ENCODE peak calls at places on chromosomes 16 and 17, in ten cellular contexts. One of them, this sample, is unnamed.
A peak's percentile ranks its signal among the peaks of the same experiment; 100 is the strongest.

GRCh38 chr17:37609170-37610040 is at the start of gene SYNRG:
- DNase-seq in GM06990: peak; percentile 98
- DNase-seq in K562: peak; percentile 99
- DNase-seq in mesothelial cell of epicardium: peak; percentile 96
- DNase-seq in pancreas: peak; percentile 97
- DNase-seq in MCF 10A: peak; percentile 95
- DNase-seq in transverse colon: peak; percentile 95
- DNase-seq in B cell: peak; percentile 99
- DNase-seq in lower lobe of right lung: peak; percentile 96
- DNase-seq in omental fat pad: peak; percentile 80
- DNase-seq in this sample: peak; percentile 94

GRCh38 chr17:28937044-28937729 is 14.1 kb downstream of the PHF12 start:
- DNase-seq in GM06990: no peak
- DNase-seq in K562: no peak
- DNase-seq in mesothelial cell of epicardium: no peak
- DNase-seq in pancreas: no peak
- DNase-seq in MCF 10A: peak; percentile 79
- DNase-seq in transverse colon: no peak
- DNase-seq in B cell: no peak
- DNase-seq in lower lobe of right lung: no peak
- DNase-seq in omental fat pad: no peak
- DNase-seq in this sample: no peak

GRCh38 chr16:57445510-57445909 is 1.7 kb downstream of the CIAPIN1 start:
- DNase-seq in GM06990: no peak
- DNase-seq in K562: no peak
- DNase-seq in mesothelial cell of epicardium: no peak
- DNase-seq in pancreas: no peak
- DNase-seq in MCF 10A: no peak
- DNase-seq in transverse colon: no peak
- DNase-seq in B cell: no peak
- DNase-seq in lower lobe of right lung: no peak
- DNase-seq in omental fat pad: no peak
- DNase-seq in this sample: no peak

GRCh38 chr16:5509794-5510193 is 412.2 kb upstream of the EEF2KMT start:
- DNase-seq in GM06990: no peak
- DNase-seq in K562: no peak
- DNase-seq in mesothelial cell of epicardium: no peak
- DNase-seq in pancreas: no peak
- DNase-seq in MCF 10A: no peak
- DNase-seq in transverse colon: peak; percentile 82
- DNase-seq in B cell: no peak
- DNase-seq in lower lobe of right lung: peak; percentile 53
- DNase-seq in omental fat pad: no peak
- DNase-seq in this sample: no peak

GRCh38 chr16:86072328-86073102 is 173.6 kb downstream of the IRF8 start:
- DNase-seq in GM06990: no peak
- DNase-seq in K562: peak; percentile 75
- DNase-seq in mesothelial cell of epicardium: peak; percentile 83
- DNase-seq in pancreas: peak; percentile 67
- DNase-seq in MCF 10A: peak; percentile 66
- DNase-seq in transverse colon: peak; percentile 69
- DNase-seq in B cell: peak; percentile 59
- DNase-seq in lower lobe of right lung: no peak
- DNase-seq in omental fat pad: peak; percentile 35
- DNase-seq in this sample: peak; percentile 75

GRCh38 chr17:51442112-51442865 is 181.9 kb downstream of the UTP18 start:
- DNase-seq in GM06990: no peak
- DNase-seq in K562: no peak
- DNase-seq in mesothelial cell of epicardium: no peak
- DNase-seq in pancreas: no peak
- DNase-seq in MCF 10A: no peak
- DNase-seq in transverse colon: no peak
- DNase-seq in B cell: no peak
- DNase-seq in lower lobe of right lung: no peak
- DNase-seq in omental fat pad: no peak
- DNase-seq in this sample: no peak

GRCh38 chr17:59840908-59841666 is 51.7 kb downstream of the TUBD1 start:
- DNase-seq in GM06990: no peak
- DNase-seq in K562: no peak
- DNase-seq in mesothelial cell of epicardium: no peak
- DNase-seq in pancreas: no peak
- DNase-seq in MCF 10A: peak; percentile 43
- DNase-seq in transverse colon: no peak
- DNase-seq in B cell: no peak
- DNase-seq in lower lobe of right lung: no peak
- DNase-seq in omental fat pad: no peak
- DNase-seq in this sample: no peak

GRCh38 chr16:880471-881171 is 80.1 kb upstream of the GNG13 start:
- DNase-seq in GM06990: no peak
- DNase-seq in K562: no peak
- DNase-seq in mesothelial cell of epicardium: no peak
- DNase-seq in pancreas: peak; percentile 64
- DNase-seq in MCF 10A: no peak
- DNase-seq in transverse colon: no peak
- DNase-seq in B cell: no peak
- DNase-seq in lower lobe of right lung: peak; percentile 38
- DNase-seq in omental fat pad: no peak
- DNase-seq in this sample: no peak

GRCh38 chr17:76924345-76925332 is 56.4 kb downstream of the MGAT5B start:
- DNase-seq in GM06990: no peak
- DNase-seq in K562: no peak
- DNase-seq in mesothelial cell of epicardium: no peak
- DNase-seq in pancreas: peak; percentile 49
- DNase-seq in MCF 10A: no peak
- DNase-seq in transverse colon: no peak
- DNase-seq in B cell: no peak
- DNase-seq in lower lobe of right lung: no peak
- DNase-seq in omental fat pad: no peak
- DNase-seq in this sample: no peak
- TF ChIP-seq CTCF in GM06990: no peak
- TF ChIP-seq CTCF in K562: no peak
- TF ChIP-seq CTCF in mesothelial cell of epicardium: no peak
- TF ChIP-seq CTCF in pancreas: no peak
- TF ChIP-seq CTCF in MCF 10A: no peak
- TF ChIP-seq CTCF in transverse colon: no peak
- TF ChIP-seq CTCF in B cell: no peak
- TF ChIP-seq CTCF in lower lobe of right lung: no peak
- TF ChIP-seq CTCF in omental fat pad: no peak
- TF ChIP-seq CTCF in this sample: no peak

GRCh38 chr17:7215136-7215638 is 4.4 kb downstream of the DLG4 start:
- DNase-seq in GM06990: no peak
- DNase-seq in K562: no peak
- DNase-seq in mesothelial cell of epicardium: no peak
- DNase-seq in pancreas: no peak
- DNase-seq in MCF 10A: no peak
- DNase-seq in transverse colon: no peak
- DNase-seq in B cell: no peak
- DNase-seq in lower lobe of right lung: no peak
- DNase-seq in omental fat pad: peak; percentile 80
- DNase-seq in this sample: no peak

GRCh38 chr17:7213895-7214299 is 5.7 kb downstream of the DLG4 start:
- DNase-seq in GM06990: no peak
- DNase-seq in K562: peak; percentile 66
- DNase-seq in mesothelial cell of epicardium: peak; percentile 84
- DNase-seq in pancreas: peak; percentile 86
- DNase-seq in MCF 10A: peak; percentile 62
- DNase-seq in transverse colon: peak; percentile 79
- DNase-seq in B cell: peak; percentile 76
- DNase-seq in lower lobe of right lung: peak; percentile 84
- DNase-seq in omental fat pad: peak; percentile 51
- DNase-seq in this sample: peak; percentile 96

GRCh38 chr17:7216242-7217112 is 3.2 kb downstream of the DLG4 start:
- DNase-seq in GM06990: no peak
- DNase-seq in K562: no peak
- DNase-seq in mesothelial cell of epicardium: no peak
- DNase-seq in pancreas: peak; percentile 50
- DNase-seq in MCF 10A: no peak
- DNase-seq in transverse colon: no peak
- DNase-seq in B cell: no peak
- DNase-seq in lower lobe of right lung: no peak
- DNase-seq in omental fat pad: no peak
- DNase-seq in this sample: no peak

GRCh38 chr17:7215652-7216139 is 3.9 kb downstream of the DLG4 start:
- DNase-seq in GM06990: no peak
- DNase-seq in K562: no peak
- DNase-seq in mesothelial cell of epicardium: no peak
- DNase-seq in pancreas: peak; percentile 60
- DNase-seq in MCF 10A: no peak
- DNase-seq in transverse colon: no peak
- DNase-seq in B cell: no peak
- DNase-seq in lower lobe of right lung: no peak
- DNase-seq in omental fat pad: no peak
- DNase-seq in this sample: no peak

DNA sequence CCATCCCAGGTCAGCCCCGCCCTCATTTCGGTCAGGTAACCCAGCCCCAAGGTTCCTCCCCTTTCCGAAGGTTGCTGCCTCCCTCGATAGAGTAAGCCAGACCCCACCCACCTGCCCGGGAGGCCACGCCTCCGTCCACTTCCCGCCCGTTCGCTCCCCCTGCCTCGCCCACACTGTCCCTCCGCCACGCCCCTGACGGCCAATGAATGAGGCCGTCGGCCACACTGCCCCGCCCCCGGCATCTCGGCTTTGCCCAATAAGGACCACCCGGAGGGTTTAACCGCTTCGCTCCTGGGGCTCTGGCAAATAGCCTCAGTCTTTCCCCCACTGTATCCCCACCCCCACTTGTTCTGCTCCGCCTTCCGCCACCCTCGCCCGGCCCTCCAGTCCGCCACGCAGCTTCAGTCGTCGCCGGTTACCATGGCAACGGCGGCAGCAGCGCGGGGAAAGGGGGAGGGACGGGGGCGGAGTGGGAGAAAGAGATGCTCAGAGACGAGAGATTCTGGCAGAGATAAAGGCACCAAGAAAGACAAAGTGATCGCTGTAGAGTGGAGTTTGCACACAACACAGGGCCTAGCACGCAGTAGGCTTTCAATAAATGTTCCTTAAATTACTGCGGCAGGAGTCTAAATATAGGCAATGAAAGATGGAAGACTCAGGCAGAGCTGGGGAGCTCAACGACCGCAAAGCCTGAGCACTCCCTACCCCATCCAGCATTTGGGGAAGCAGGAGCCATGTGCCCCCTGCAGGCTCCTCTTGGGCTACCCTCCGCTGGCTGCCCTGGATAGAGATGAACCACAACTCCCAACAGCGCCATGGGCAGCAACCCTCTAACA is 5.1 kb downstream of the DLG4 start:
- DNase-seq in GM06990: peak; percentile 99
- DNase-seq in K562: peak; percentile 87
- DNase-seq in mesothelial cell of epicardium: peak; percentile 99
- DNase-seq in pancreas: peak; percentile 98
- DNase-seq in MCF 10A: peak; percentile 95
- DNase-seq in transverse colon: peak; percentile 99
- DNase-seq in B cell: peak; percentile 97
- DNase-seq in lower lobe of right lung: peak; percentile 99
- DNase-seq in omental fat pad: peak; percentile 92
- DNase-seq in this sample: peak; percentile 100
- TF ChIP-seq CTCF in GM06990: peak; percentile 72
- TF ChIP-seq CTCF in K562: peak; percentile 41
- TF ChIP-seq CTCF in mesothelial cell of epicardium: no peak
- TF ChIP-seq CTCF in pancreas: no peak
- TF ChIP-seq CTCF in MCF 10A: peak; percentile 27
- TF ChIP-seq CTCF in transverse colon: peak; percentile 61
- TF ChIP-seq CTCF in B cell: peak; percentile 44
- TF ChIP-seq CTCF in lower lobe of right lung: peak; percentile 52
- TF ChIP-seq CTCF in omental fat pad: no peak
- TF ChIP-seq CTCF in this sample: peak; percentile 70

GRCh38 chr16:31714899-31715504 is 158.6 kb upstream of the ZNF267 start:
- DNase-seq in GM06990: no peak
- DNase-seq in K562: no peak
- DNase-seq in mesothelial cell of epicardium: no peak
- DNase-seq in pancreas: no peak
- DNase-seq in MCF 10A: no peak
- DNase-seq in transverse colon: no peak
- DNase-seq in B cell: no peak
- DNase-seq in lower lobe of right lung: no peak
- DNase-seq in omental fat pad: no peak
- DNase-seq in this sample: no peak

GRCh38 chr16:31713071-31713944 is 160.3 kb upstream of the ZNF267 start:
- DNase-seq in GM06990: peak; percentile 84
- DNase-seq in K562: peak; percentile 94
- DNase-seq in mesothelial cell of epicardium: peak; percentile 91
- DNase-seq in pancreas: peak; percentile 96
- DNase-seq in MCF 10A: peak; percentile 95
- DNase-seq in transverse colon: peak; percentile 94
- DNase-seq in B cell: peak; percentile 92
- DNase-seq in lower lobe of right lung: peak; percentile 95
- DNase-seq in omental fat pad: peak; percentile 85
- DNase-seq in this sample: peak; percentile 82

GRCh38 chr16:31715915-31716314 is 157.7 kb upstream of the ZNF267 start:
- DNase-seq in GM06990: no peak
- DNase-seq in K562: no peak
- DNase-seq in mesothelial cell of epicardium: no peak
- DNase-seq in pancreas: no peak
- DNase-seq in MCF 10A: no peak
- DNase-seq in transverse colon: no peak
- DNase-seq in B cell: no peak
- DNase-seq in lower lobe of right lung: no peak
- DNase-seq in omental fat pad: no peak
- DNase-seq in this sample: no peak

GRCh38 chr16:31712064-31712540 is 161.5 kb upstream of the ZNF267 start:
- DNase-seq in GM06990: no peak
- DNase-seq in K562: no peak
- DNase-seq in mesothelial cell of epicardium: no peak
- DNase-seq in pancreas: peak; percentile 41
- DNase-seq in MCF 10A: no peak
- DNase-seq in transverse colon: no peak
- DNase-seq in B cell: no peak
- DNase-seq in lower lobe of right lung: no peak
- DNase-seq in omental fat pad: no peak
- DNase-seq in this sample: no peak

DNA sequence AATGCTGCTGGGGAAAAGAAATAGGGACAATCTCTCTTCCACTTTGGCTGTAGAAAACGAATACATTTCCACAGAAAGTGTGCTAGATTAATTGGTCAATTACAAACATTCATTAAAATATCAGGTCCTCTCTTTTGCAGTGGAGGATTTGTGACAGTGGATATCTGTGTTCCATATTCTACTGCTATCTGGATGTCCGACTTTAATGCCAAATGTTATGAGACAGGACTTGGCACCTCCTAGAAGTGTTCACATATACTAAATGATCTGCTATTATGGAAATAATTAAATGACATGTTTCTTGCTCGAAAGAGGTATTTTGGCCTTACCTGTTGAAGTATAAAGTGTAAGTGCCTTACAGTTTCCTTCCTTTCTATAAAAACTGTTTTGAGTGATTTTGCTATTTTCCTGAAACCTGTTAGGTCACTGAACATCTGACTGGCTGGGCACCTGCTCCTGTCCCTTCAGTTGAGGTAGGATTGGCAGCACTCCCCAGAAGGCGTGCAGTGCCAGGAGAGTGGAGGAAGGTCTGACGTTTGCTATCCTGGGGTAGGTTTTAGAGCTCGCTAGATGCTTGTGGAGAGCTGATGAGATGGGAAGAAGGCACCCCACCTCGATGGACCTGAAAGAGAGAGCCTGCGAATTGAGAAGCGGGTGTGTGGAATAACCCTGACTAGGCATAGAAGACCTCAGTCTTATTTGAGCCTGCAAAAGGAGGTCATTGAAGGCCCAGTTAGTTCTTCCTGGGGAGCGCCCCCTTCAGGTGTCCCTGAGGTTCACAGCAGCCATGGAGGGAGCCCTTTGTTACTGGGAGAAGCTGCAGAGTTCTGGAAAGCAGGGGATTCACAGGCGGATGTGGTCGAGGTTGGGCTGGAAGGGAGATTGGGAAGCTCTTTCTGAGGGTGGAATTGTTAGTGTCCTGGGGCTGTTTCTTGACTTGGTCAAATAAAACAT is 159.4 kb upstream of the ZNF267 start:
- DNase-seq in GM06990: no peak
- DNase-seq in K562: peak; percentile 45
- DNase-seq in mesothelial cell of epicardium: no peak
- DNase-seq in pancreas: peak; percentile 29
- DNase-seq in MCF 10A: peak; percentile 11
- DNase-seq in transverse colon: no peak
- DNase-seq in B cell: no peak
- DNase-seq in lower lobe of right lung: no peak
- DNase-seq in omental fat pad: no peak
- DNase-seq in this sample: peak; percentile 32
- TF ChIP-seq CTCF in GM06990: peak; percentile 59
- TF ChIP-seq CTCF in K562: peak; percentile 55
- TF ChIP-seq CTCF in mesothelial cell of epicardium: peak; percentile 13
- TF ChIP-seq CTCF in pancreas: no peak
- TF ChIP-seq CTCF in MCF 10A: peak; percentile 31
- TF ChIP-seq CTCF in transverse colon: no peak
- TF ChIP-seq CTCF in B cell: no peak
- TF ChIP-seq CTCF in lower lobe of right lung: no peak
- TF ChIP-seq CTCF in omental fat pad: no peak
- TF ChIP-seq CTCF in this sample: peak; percentile 57

GRCh38 chr16:4307215-4308037 is 8.4 kb upstream of the GLIS2 start:
- DNase-seq in GM06990: peak; percentile 98
- DNase-seq in K562: peak; percentile 97
- DNase-seq in mesothelial cell of epicardium: peak; percentile 96
- DNase-seq in pancreas: peak; percentile 97
- DNase-seq in MCF 10A: peak; percentile 95
- DNase-seq in transverse colon: peak; percentile 95
- DNase-seq in B cell: peak; percentile 99
- DNase-seq in lower lobe of right lung: peak; percentile 98
- DNase-seq in omental fat pad: peak; percentile 90
- DNase-seq in this sample: peak; percentile 89
- TF ChIP-seq CTCF in GM06990: no peak
- TF ChIP-seq CTCF in K562: peak; percentile 1
- TF ChIP-seq CTCF in mesothelial cell of epicardium: no peak
- TF ChIP-seq CTCF in pancreas: no peak
- TF ChIP-seq CTCF in MCF 10A: no peak
- TF ChIP-seq CTCF in transverse colon: no peak
- TF ChIP-seq CTCF in B cell: no peak
- TF ChIP-seq CTCF in lower lobe of right lung: peak; percentile 32
- TF ChIP-seq CTCF in omental fat pad: no peak
- TF ChIP-seq CTCF in this sample: no peak

This sample was measured in neural crest cell.